ENCODE peak calls at places on chromosomes 2 and 18, in ten cellular contexts. R, I, N, L, X, Y, M, A, Q and V are unnamed samples.

GRCh38 chr2:120741514-120742448 is 6.1 kb downstream of the GLI2 start:
- DNase-seq in I (peak), Y (no peak), A (no peak), L (no peak), R (no peak), M (no peak), N (peak), Q (no peak), X (no peak), V (peak)

GRCh38 chr2:191637182-191638078 is 40.5 kb upstream of the NABP1 start:
- DNase-seq in A (no peak), R (no peak), I (no peak), Y (no peak), N (no peak), Q (no peak), M (peak), X (no peak), L (no peak), V (no peak)

GRCh38 chr2:6982934-6983589 is 65.8 kb downstream of the RNF144A start:
- DNase-seq in M (no peak), L (no peak), Y (no peak), X (no peak), R (no peak), A (no peak), Q (no peak), N (no peak), I (no peak), V (no peak)

GRCh38 chr2:191049728-191050639 is 36.0 kb upstream of the STAT1 start:
- DNase-seq in R (no peak), M (no peak), X (no peak), N (peak), Q (no peak), A (peak), Y (no peak), L (no peak), I (peak), V (no peak)

GRCh38 chr2:37671013-37671815 is at the start of gene CDC42EP3:
- DNase-seq in I (peak), N (peak), R (peak), A (peak), L (peak), Q (peak), Y (peak), M (peak), X (peak), V (peak)

GRCh38 chr2:190443055-190443454 is 34.9 kb downstream of the MFSD6 start:
- DNase-seq in Y (no peak), X (no peak), L (no peak), I (no peak), A (no peak), M (no peak), Q (no peak), R (no peak), N (no peak), V (no peak)

GRCh38 chr2:63849381-63850203 is 7.9 kb downstream of the UGP2 start:
- DNase-seq in L (no peak), M (no peak), A (no peak), X (no peak), Y (no peak), I (peak), Q (no peak), N (no peak), R (no peak), V (no peak)

GRCh38 chr2:189580267-189580661 is 322 bp downstream of the SLC40A1 start:
- DNase-seq in Q (no peak), X (peak), I (peak), Y (peak), N (no peak), M (no peak), A (no peak), L (no peak), R (peak), V (peak)

GRCh38 chr2:227006189-227006897 is 157.7 kb downstream of the COL4A4 start:
- DNase-seq in R (no peak), I (no peak), Q (no peak), A (no peak), M (no peak), N (no peak), Y (no peak), X (no peak), L (no peak), V (no peak)

GRCh38 chr18:76374330-76375281 is 120.4 kb downstream of the ZNF516 start:
- DNase-seq in R (no peak), Y (no peak), M (peak), Q (no peak), I (no peak), L (no peak), X (no peak), A (no peak), N (no peak), V (no peak)

GRCh38 chr2:189933911-189934399 is 128.6 kb downstream of the MSTN start:
- DNase-seq in Y (no peak), X (no peak), R (no peak), Q (no peak), N (no peak), L (no peak), M (no peak), I (peak), A (no peak), V (no peak)

GRCh38 chr2:127174977-127175376 is 45.1 kb downstream of the CYP27C1 start:
- DNase-seq in A (no peak), L (peak), I (peak), R (peak), Y (peak), Q (no peak), M (no peak), N (no peak), X (no peak), V (peak)

GRCh38 chr18:74623047-74623816 is 25.6 kb downstream of the ZNF407 start:
- DNase-seq in X (no peak), R (no peak), Q (no peak), N (no peak), L (peak), I (peak), M (peak), Y (no peak), A (no peak), V (no peak)

GRCh38 chr18:56937874-56938273 is 209.0 kb upstream of the BOD1L2 start:
- DNase-seq in L (no peak), X (no peak), Y (no peak), A (no peak), M (no peak), Q (no peak), R (no peak), I (no peak), N (no peak), V (no peak)

GRCh38 chr2:120511546-120512320 is 165.8 kb downstream of the INHBB start:
- DNase-seq in Y (peak), X (no peak), A (no peak), M (no peak), N (no peak), I (no peak), L (no peak), Q (no peak), R (no peak), V (no peak)

GRCh38 chr2:206556357-206556949 is 85.8 kb upstream of the FAM237A start:
- DNase-seq in L (no peak), M (peak), A (peak), X (peak), N (peak), Q (peak), I (peak), R (no peak), Y (no peak), V (no peak)

GRCh38 chr2:127405252-127405605 is 13.0 kb upstream of the PROC start:
- DNase-seq in N (no peak), X (no peak), M (no peak), L (no peak), R (no peak), Y (no peak), Q (no peak), I (no peak), A (no peak), V (no peak)

GRCh38 chr2:206267567-206267966 is 6.9 kb upstream of the ZDBF2 start:
- DNase-seq in L (no peak), Q (no peak), M (no peak), I (no peak), X (no peak), Y (no peak), A (no peak), N (no peak), R (no peak), V (no peak)

GRCh38 chr2:9356336-9356735 is 67.0 kb downstream of the ITGB1BP1 start:
- DNase-seq in X (no peak), Q (no peak), N (no peak), A (peak), M (no peak), Y (no peak), I (no peak), R (no peak), L (no peak), V (no peak)

GRCh38 chr2:168639501-168639900 is 162.9 kb upstream of the NOSTRIN start:
- DNase-seq in M (no peak), R (peak), Q (no peak), L (no peak), X (no peak), N (no peak), I (peak), A (no peak), Y (peak), V (peak)

GRCh38 chr2:237180987-237181386 is 95.3 kb downstream of the COPS8 start:
- DNase-seq in I (no peak), M (no peak), R (no peak), A (no peak), Y (no peak), Q (no peak), N (no peak), L (no peak), X (no peak), V (peak)

GRCh38 chr18:12296087-12296403 is 12.0 kb upstream of the TUBB6 start:
- DNase-seq in R (no peak), M (no peak), N (no peak), A (no peak), Q (no peak), I (no peak), X (no peak), Y (no peak), L (no peak), V (no peak)

GRCh38 chr2:226124548-226125011 is 675.0 kb downstream of the IRS1 start:
- DNase-seq in I (peak), R (no peak), A (no peak), Q (no peak), Y (no peak), L (no peak), N (no peak), M (no peak), X (no peak), V (peak)

GRCh38 chr2:180662555-180662954 is 317.9 kb upstream of the UBE2E3 start:
- DNase-seq in X (no peak), Q (no peak), N (no peak), I (peak), Y (no peak), A (no peak), L (no peak), R (no peak), M (no peak), V (no peak)

GRCh38 chr2:175445276-175445675 is 263.8 kb upstream of the ATP5MC3 start:
- DNase-seq in N (no peak), Y (no peak), X (no peak), R (no peak), M (no peak), I (no peak), L (no peak), Q (no peak), A (no peak), V (no peak)

GRCh38 chr18:12751891-12752290 is 49.0 kb downstream of the PSMG2 start:
- DNase-seq in A (no peak), R (no peak), I (no peak), X (no peak), N (no peak), M (no peak), L (no peak), Q (no peak), Y (no peak), V (no peak)

GRCh38 chr2:207260947-207261346 is 95.2 kb upstream of the KLF7 start:
- DNase-seq in Y (no peak), X (no peak), Q (no peak), N (no peak), I (no peak), A (no peak), L (no peak), R (no peak), M (no peak), V (no peak)

GRCh38 chr18:36334798-36335197 is 37.3 kb downstream of the FHOD3 start:
- DNase-seq in I (no peak), X (no peak), N (no peak), Q (no peak), A (no peak), R (no peak), Y (no peak), L (no peak), M (no peak), V (no peak)

GRCh38 chr2:109436635-109437225 is 177.0 kb downstream of the SEPTIN10 start:
- DNase-seq in A (no peak), L (no peak), R (no peak), N (no peak), I (no peak), X (no peak), M (no peak), Y (peak), Q (no peak), V (no peak)

GRCh38 chr18:79485788-79486355 is 90.1 kb downstream of the NFATC1 start:
- DNase-seq in N (no peak), I (peak), L (peak), R (no peak), M (no peak), A (peak), Y (no peak), Q (no peak), X (no peak), V (peak)

GRCh38 chr2:80154231-80154915 is 150.2 kb downstream of the LRRTM1 start:
- DNase-seq in X (no peak), Q (no peak), N (no peak), L (no peak), Y (no peak), A (no peak), M (no peak), I (no peak), R (no peak), V (no peak)

GRCh38 chr2:63842149-63843061 is 709 bp downstream of the UGP2 start:
- DNase-seq in Q (peak), Y (peak), R (peak), X (no peak), I (peak), L (no peak), M (peak), A (no peak), N (peak), V (peak)

GRCh38 chr2:173572848-173573247 is 218.2 kb downstream of the CDCA7 start:
- DNase-seq in X (no peak), M (no peak), L (no peak), N (no peak), Q (no peak), I (no peak), A (no peak), R (no peak), Y (no peak), V (no peak)

GRCh38 chr2:117553448-117553847 is 261.0 kb upstream of the DDX18 start:
- DNase-seq in A (no peak), Q (no peak), X (no peak), Y (no peak), L (no peak), N (no peak), I (no peak), M (no peak), R (no peak), V (no peak)

GRCh38 chr2:143581989-143582719 is 452.9 kb downstream of the ARHGAP15 start:
- DNase-seq in Q (no peak), M (no peak), Y (no peak), N (no peak), A (no peak), L (no peak), R (no peak), I (peak), X (no peak), V (no peak)

GRCh38 chr18:23890589-23890988 is 124.0 kb upstream of the TTC39C start:
- DNase-seq in Q (no peak), N (no peak), R (no peak), X (no peak), I (peak), M (no peak), A (no peak), L (no peak), Y (no peak), V (no peak)

GRCh38 chr2:15242936-15243461 is 318.1 kb downstream of the NBAS start:
- DNase-seq in R (no peak), Y (no peak), L (no peak), N (no peak), I (no peak), A (no peak), X (no peak), M (no peak), Q (no peak), V (no peak)

GRCh38 chr2:153311432-153311831 is 167.1 kb downstream of the RPRM start:
- DNase-seq in Y (no peak), R (peak), L (no peak), I (no peak), Q (no peak), M (no peak), X (no peak), A (no peak), N (no peak), V (no peak)

GRCh38 chr18:23864620-23865019 is 149.9 kb upstream of the TTC39C start:
- DNase-seq in X (no peak), L (no peak), R (no peak), Q (no peak), M (peak), A (no peak), N (no peak), I (no peak), Y (no peak), V (no peak)